ENCODE peak calls at places on chromosomes 1 and 21, in six cellular contexts. H, U, V, G, N and L are unnamed samples.

GRCh38 chr1:231934797-231935196 is 308.2 kb downstream of the DISC1 start:
- DNase-seq in H (no peak), N (no peak), U (no peak), V (no peak), G (peak), L (no peak)

GRCh38 chr1:145804235-145805045 is 19.5 kb downstream of the RNF115 start:
- DNase-seq in V (no peak), N (no peak), U (no peak), H (no peak), G (no peak), L (no peak)

GRCh38 chr1:203627819-203628184 is 1.2 kb downstream of the ATP2B4 start:
- DNase-seq in H (no peak), N (no peak), U (no peak), G (no peak), V (no peak), L (no peak)

GRCh38 chr21:33290441-33290840 is 24.3 kb downstream of the IL10RB start:
- DNase-seq in V (no peak), H (no peak), G (no peak), U (no peak), N (no peak), L (no peak)

GRCh38 chr1:226575436-226576390 is 27.1 kb downstream of the STUM start:
- DNase-seq in G (no peak), H (no peak), V (no peak), N (no peak), U (no peak), L (no peak)

GRCh38 chr1:205251576-205251975 is 23.8 kb downstream of the TMCC2 start:
- DNase-seq in U (no peak), V (no peak), N (no peak), H (no peak), G (no peak), L (no peak)

GRCh38 chr1:168945870-168946269 is 160.6 kb upstream of the ATP1B1 start:
- DNase-seq in G (peak), U (no peak), N (no peak), H (no peak), V (no peak), L (no peak)

GRCh38 chr1:61011514-61012263 is 70.7 kb upstream of the NFIA start:
- DNase-seq in G (no peak), N (no peak), U (no peak), V (no peak), H (no peak), L (no peak)

GRCh38 chr1:238199325-238199724 is 308.6 kb upstream of the ZP4 start:
- DNase-seq in H (no peak), G (no peak), V (no peak), N (no peak), U (no peak), L (no peak)

GRCh38 chr21:21682172-21682571 is 684.0 kb downstream of the NCAM2 start:
- DNase-seq in G (no peak), H (no peak), N (no peak), U (no peak), V (no peak), L (no peak)

GRCh38 chr21:16072692-16073091 is 342.9 kb downstream of the USP25 start:
- DNase-seq in V (no peak), G (no peak), N (no peak), U (no peak), H (no peak), L (no peak)

GRCh38 chr1:211344335-211344664 is 17.7 kb downstream of the TRAF5 start:
- DNase-seq in V (no peak), G (no peak), H (no peak), N (no peak), U (no peak), L (no peak)

GRCh38 chr1:228463559-228464455 is 23.4 kb upstream of the RNF187 start:
- DNase-seq in V (no peak), G (no peak), U (peak), N (no peak), H (peak), L (peak)

GRCh38 chr1:228463009-228463558 is 24.1 kb upstream of the RNF187 start:
- DNase-seq in N (no peak), U (no peak), V (no peak), G (no peak), H (no peak), L (no peak)

GRCh38 chr1:228465571-228466146 is 21.5 kb upstream of the RNF187 start:
- DNase-seq in N (no peak), G (no peak), V (no peak), H (no peak), U (no peak), L (no peak)

GRCh38 chr1:228465134-228465533 is 22.0 kb upstream of the RNF187 start:
- DNase-seq in V (no peak), G (no peak), N (no peak), U (no peak), H (no peak), L (no peak)

GRCh38 chr1:228464487-228464983 is 22.6 kb upstream of the RNF187 start:
- DNase-seq in N (no peak), U (peak), H (no peak), G (no peak), V (no peak), L (peak)
- TF ChIP-seq TAF1 in N (no peak), U (no peak), H (no peak), G (no peak), V (peak), L (no peak)

DNA sequence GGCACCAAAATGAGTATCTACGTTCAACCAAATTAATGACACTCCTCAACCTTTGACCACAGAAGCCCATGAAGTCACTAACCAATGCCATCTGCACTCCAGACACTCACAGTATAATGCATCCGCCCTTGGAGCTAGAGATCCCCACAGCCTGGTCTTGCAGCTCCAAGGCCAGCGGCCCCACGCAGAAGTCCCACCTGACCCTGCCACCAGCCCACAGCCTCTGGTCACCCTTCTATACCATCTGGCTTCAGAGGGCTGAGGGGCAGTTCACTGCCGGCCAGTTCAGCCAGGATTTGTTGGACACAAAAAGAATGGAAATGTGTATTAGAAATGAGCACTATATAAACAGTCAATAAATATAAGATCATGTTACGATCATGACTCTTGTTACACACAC is 211.2 kb downstream of the RRAGC start:
- DNase-seq in H (no peak), N (no peak), U (no peak), G (no peak), V (no peak), L (no peak)
- TF ChIP-seq POLR2AphosphoS5 in H (no peak), N (no peak), U (no peak), G (no peak), V (no peak), L (no peak)

GRCh38 chr1:150976879-150977694 is 2.5 kb upstream of the CERS2 start:
- DNase-seq in G (peak), V (no peak), U (no peak), H (peak), N (no peak), L (no peak)
- TF ChIP-seq POLR2A in G (peak), V (no peak), U (no peak), H (no peak), N (no peak), L (no peak)

DNA sequence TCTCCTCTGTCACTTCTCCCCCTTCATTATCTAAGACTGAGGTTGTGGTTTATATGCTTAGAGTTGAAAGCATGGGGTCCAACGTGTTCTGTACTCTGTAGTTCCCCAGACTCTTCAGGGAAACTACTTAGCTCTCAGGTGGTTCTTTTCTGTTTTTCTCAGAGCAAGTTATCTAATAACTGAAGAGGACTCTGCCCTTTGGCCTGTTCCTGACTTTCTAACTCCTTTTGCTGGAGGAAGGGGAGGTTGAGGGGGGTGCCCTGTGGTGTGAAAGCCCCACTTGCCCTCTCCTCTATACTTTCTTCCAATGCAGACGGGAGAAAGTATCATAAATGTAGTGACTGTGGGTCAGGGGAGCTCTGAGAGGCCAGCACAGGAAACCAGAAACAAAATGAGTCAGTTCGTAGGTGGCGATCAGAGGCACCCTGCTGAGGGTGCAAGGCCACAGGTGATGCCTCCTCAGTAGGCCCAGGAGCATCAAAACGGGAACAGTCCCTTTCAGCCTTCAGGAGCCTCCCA is 5.0 kb downstream of the SLC25A44 start:
- DNase-seq in N (peak), H (peak), V (no peak), G (no peak), U (no peak), L (no peak)
- TF ChIP-seq TAF1 in N (no peak), H (no peak), V (no peak), G (no peak), U (no peak), L (no peak)

GRCh38 chr1:228735871-228736586 is 750 bp downstream of the RHOU start:
- DNase-seq in U (peak), G (no peak), V (no peak), H (no peak), N (no peak), L (no peak)

GRCh38 chr1:228736844-228737415 is 1.7 kb downstream of the RHOU start:
- DNase-seq in G (no peak), H (no peak), V (no peak), N (no peak), U (no peak), L (no peak)

GRCh38 chr1:228734881-228735801 is at the start of gene RHOU:
- DNase-seq in U (peak), V (no peak), N (no peak), H (no peak), G (peak), L (peak)

GRCh38 chr1:228733576-228733975 is 1.7 kb upstream of the RHOU start:
- DNase-seq in N (no peak), U (no peak), V (no peak), H (no peak), G (no peak), L (no peak)

DNA sequence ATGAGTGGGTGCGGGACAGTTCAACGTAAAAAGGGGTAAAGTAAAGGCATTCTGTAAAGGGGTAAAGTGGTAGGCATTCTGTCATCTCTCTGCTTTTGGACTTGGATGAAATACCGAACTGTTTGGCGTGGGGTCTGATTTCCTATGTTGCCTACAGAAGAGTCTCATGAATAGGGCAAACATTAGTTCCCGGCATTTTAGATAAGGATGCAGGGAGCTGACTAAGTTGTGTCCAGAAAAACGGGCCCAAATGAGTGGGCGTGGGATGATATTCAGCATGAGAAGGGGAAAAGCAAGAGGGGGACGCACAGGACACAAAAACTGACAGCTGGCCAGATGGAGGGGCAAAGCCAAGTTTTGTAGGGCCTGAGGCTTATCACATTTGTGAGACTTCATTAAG is 2.9 kb upstream of the RHOU start:
- DNase-seq in U (no peak), G (no peak), H (no peak), N (no peak), V (no peak), L (no peak)
- TF ChIP-seq POLR2AphosphoS5 in U (no peak), G (no peak), H (no peak), N (no peak), V (no peak), L (no peak)

GRCh38 chr1:208239518-208240381 is 4.4 kb downstream of the PLXNA2 start:
- DNase-seq in H (no peak), V (no peak), N (no peak), U (no peak), G (peak), L (no peak)
- TF ChIP-seq POLR2A in H (no peak), V (no peak), N (no peak), U (no peak), G (peak), L (no peak)